ENCODE peak calls at places on chromosome 3, in eight cellular contexts. E is HEK293T; W is stimulated activated CD8-positive, alpha-beta memory T cell treated with anti-CD3 and anti-CD28 coated beads, Interleukin-15, amount 100 ng/mL, for 24 hours; G is cardiac muscle cell; X is foreskin fibroblast; M is bronchial epithelial cell; A is AG20443; L is WTC11. V is an unnamed sample.

GRCh38 chr3:98827221-98827620 is 64.1 kb downstream of the ST3GAL6 start:
- DNase-seq in A (no peak), M (no peak), E (no peak), G (no peak), X (no peak), L (no peak), W (no peak), V (no peak)

GRCh38 chr3:183664913-183665381 is 29.5 kb downstream of the KLHL24 start:
- DNase-seq in X (peak), E (no peak), W (no peak), A (peak), L (no peak), G (peak), M (peak), V (no peak)

GRCh38 chr3:57972421-57973111 is 35.7 kb upstream of the FLNB start:
- DNase-seq in W (no peak), E (no peak), A (no peak), L (no peak), X (no peak), G (no peak), M (peak), V (no peak)

GRCh38 chr3:61789861-61790260 is 228.5 kb downstream of the PTPRG start:
- DNase-seq in A (no peak), W (no peak), E (no peak), L (no peak), G (no peak), X (no peak), M (no peak), V (no peak)

GRCh38 chr3:13017361-13018038 is 55.7 kb downstream of the IQSEC1 start:
- DNase-seq in E (no peak), X (no peak), L (no peak), W (no peak), G (no peak), M (no peak), A (no peak), V (no peak)

GRCh38 chr3:14574183-14574582 is 34.0 kb upstream of the GRIP2 start:
- DNase-seq in W (no peak), E (no peak), G (no peak), L (no peak), A (no peak), X (no peak), M (no peak), V (no peak)

GRCh38 chr3:193829781-193830180 is 236.8 kb downstream of the OPA1 start:
- DNase-seq in X (peak), G (peak), W (no peak), L (no peak), A (peak), E (no peak), M (peak), V (no peak)

GRCh38 chr3:87053548-87053947 is 62.6 kb upstream of the VGLL3 start:
- DNase-seq in E (no peak), L (no peak), A (peak), X (no peak), G (peak), W (no peak), M (no peak), V (no peak)

GRCh38 chr3:55622116-55622515 is 135.0 kb upstream of the WNT5A start:
- DNase-seq in W (no peak), G (no peak), E (no peak), M (peak), L (no peak), A (peak), X (peak), V (no peak)

GRCh38 chr3:126147147-126147931 is 33.0 kb downstream of the ALDH1L1 start:
- DNase-seq in L (no peak), A (peak), W (no peak), G (no peak), E (no peak), M (no peak), X (no peak), V (no peak)

GRCh38 chr3:126266291-126266840 is 86.0 kb upstream of the ALDH1L1 start:
- DNase-seq in G (peak), M (no peak), A (peak), L (peak), E (no peak), X (no peak), W (no peak), V (no peak)

GRCh38 chr3:182172534-182172933 is 460.8 kb downstream of the SOX2 start:
- DNase-seq in X (no peak), M (no peak), G (no peak), W (no peak), A (no peak), L (no peak), E (no peak), V (peak)

V was measured in NCI-H2227 treated with DMSO at 0.1 percent for 48 hours.